ENCODE peak calls at places on chromosomes 6 and 20, in five cellular contexts. One of them, this sample, is unnamed.

GRCh38 chr20:4012631-4013030 is 2.7 kb downstream of the RNF24 start:
- DNase-seq in CD4-positive, alpha-beta memory T cell: no peak
- DNase-seq in AG04450: peak; percentile 81
- DNase-seq in neural progenitor cell: no peak
- DNase-seq in Panc1: no peak
- DNase-seq in this sample: no peak

GRCh38 chr6:10837009-10837691 is 1.2 kb downstream of the MAK start:
- DNase-seq in AG04450: no peak
- DNase-seq in CD4-positive, alpha-beta memory T cell: no peak
- DNase-seq in Panc1: no peak
- DNase-seq in neural progenitor cell: peak; percentile 86
- DNase-seq in this sample: peak; percentile 1

GRCh38 chr6:27542485-27542884 is 69.6 kb upstream of the ZNF184 start:
- DNase-seq in Panc1: no peak
- DNase-seq in AG04450: no peak
- DNase-seq in neural progenitor cell: no peak
- DNase-seq in CD4-positive, alpha-beta memory T cell: no peak
- DNase-seq in this sample: no peak

GRCh38 chr20:39259010-39259803 is 297.1 kb downstream of the DHX35 start:
- DNase-seq in neural progenitor cell: no peak
- DNase-seq in Panc1: no peak
- DNase-seq in AG04450: no peak
- DNase-seq in CD4-positive, alpha-beta memory T cell: no peak
- DNase-seq in this sample: no peak

GRCh38 chr6:14454467-14454763 is 336.8 kb downstream of the CD83 start:
- DNase-seq in AG04450: no peak
- DNase-seq in CD4-positive, alpha-beta memory T cell: peak; percentile 26
- DNase-seq in Panc1: no peak
- DNase-seq in neural progenitor cell: no peak
- DNase-seq in this sample: no peak

GRCh38 chr20:60695223-60695622 is 556.8 kb upstream of the CDH4 start:
- DNase-seq in neural progenitor cell: no peak
- DNase-seq in AG04450: peak; percentile 71
- DNase-seq in CD4-positive, alpha-beta memory T cell: no peak
- DNase-seq in Panc1: no peak
- DNase-seq in this sample: peak; percentile 43

GRCh38 chr6:151675746-151676459 is 131.6 kb upstream of the ESR1 start:
- DNase-seq in AG04450: no peak
- DNase-seq in CD4-positive, alpha-beta memory T cell: peak; percentile 50
- DNase-seq in neural progenitor cell: peak; percentile 68
- DNase-seq in Panc1: no peak
- DNase-seq in this sample: no peak

GRCh38 chr20:11891081-11891826 is 26.4 kb upstream of the BTBD3 start:
- DNase-seq in CD4-positive, alpha-beta memory T cell: no peak
- DNase-seq in Panc1: no peak
- DNase-seq in AG04450: no peak
- DNase-seq in neural progenitor cell: peak; percentile 84
- DNase-seq in this sample: peak; percentile 21

GRCh38 chr6:6003334-6004146 is 3.2 kb downstream of the NRN1 start:
- DNase-seq in CD4-positive, alpha-beta memory T cell: peak; percentile 51
- DNase-seq in neural progenitor cell: peak; percentile 85
- DNase-seq in Panc1: no peak
- DNase-seq in AG04450: no peak
- DNase-seq in this sample: peak; percentile 22

GRCh38 chr20:62699741-62700140 is 8.9 kb upstream of the NTSR1 start:
- DNase-seq in neural progenitor cell: no peak
- DNase-seq in CD4-positive, alpha-beta memory T cell: no peak
- DNase-seq in AG04450: no peak
- DNase-seq in Panc1: no peak
- DNase-seq in this sample: no peak

GRCh38 chr20:24111858-24112257 is 123.3 kb upstream of the GGTLC1 start:
- DNase-seq in neural progenitor cell: no peak
- DNase-seq in Panc1: no peak
- DNase-seq in CD4-positive, alpha-beta memory T cell: no peak
- DNase-seq in AG04450: no peak
- DNase-seq in this sample: no peak

GRCh38 chr20:24106801-24107158 is 118.2 kb upstream of the GGTLC1 start:
- DNase-seq in AG04450: no peak
- DNase-seq in Panc1: no peak
- DNase-seq in CD4-positive, alpha-beta memory T cell: no peak
- DNase-seq in neural progenitor cell: no peak
- DNase-seq in this sample: no peak

GRCh38 chr20:24106155-24106800 is 117.7 kb upstream of the GGTLC1 start:
- DNase-seq in AG04450: no peak
- DNase-seq in CD4-positive, alpha-beta memory T cell: no peak
- DNase-seq in neural progenitor cell: no peak
- DNase-seq in Panc1: no peak
- DNase-seq in this sample: no peak

GRCh38 chr20:24109537-24109936 is 121.0 kb upstream of the GGTLC1 start:
- DNase-seq in AG04450: no peak
- DNase-seq in Panc1: no peak
- DNase-seq in neural progenitor cell: no peak
- DNase-seq in CD4-positive, alpha-beta memory T cell: no peak
- DNase-seq in this sample: no peak

GRCh38 chr20:24109008-24109407 is 120.4 kb upstream of the GGTLC1 start:
- DNase-seq in AG04450: no peak
- DNase-seq in CD4-positive, alpha-beta memory T cell: peak; percentile 53
- DNase-seq in neural progenitor cell: no peak
- DNase-seq in Panc1: no peak
- DNase-seq in this sample: no peak
- H3K4me3 ChIP-seq in AG04450: no peak overlapping the region
- H3K4me3 ChIP-seq in CD4-positive, alpha-beta memory T cell: no peak overlapping the region
- H3K4me3 ChIP-seq in neural progenitor cell: no peak overlapping the region
- H3K4me3 ChIP-seq in Panc1: no peak overlapping the region
- H3K4me3 ChIP-seq in this sample: no peak overlapping the region

GRCh38 chr6:108166664-108167448 is 1.0 kb downstream of the NR2E1 start:
- DNase-seq in Panc1: no peak
- DNase-seq in AG04450: no peak
- DNase-seq in neural progenitor cell: peak; percentile 62
- DNase-seq in CD4-positive, alpha-beta memory T cell: no peak
- DNase-seq in this sample: no peak
- H3K27me3 ChIP-seq in Panc1: peaks cover 39% of the 10 kb centered on the region
- H3K27me3 ChIP-seq in AG04450: peaks cover 96% of the 10 kb centered on the region
- H3K27me3 ChIP-seq in neural progenitor cell: peaks cover 100% of the 10 kb centered on the region
- H3K27me3 ChIP-seq in CD4-positive, alpha-beta memory T cell: peaks cover 76% of the 10 kb centered on the region
- H3K27me3 ChIP-seq in this sample: peaks cover 99% of the 10 kb centered on the region

DNA sequence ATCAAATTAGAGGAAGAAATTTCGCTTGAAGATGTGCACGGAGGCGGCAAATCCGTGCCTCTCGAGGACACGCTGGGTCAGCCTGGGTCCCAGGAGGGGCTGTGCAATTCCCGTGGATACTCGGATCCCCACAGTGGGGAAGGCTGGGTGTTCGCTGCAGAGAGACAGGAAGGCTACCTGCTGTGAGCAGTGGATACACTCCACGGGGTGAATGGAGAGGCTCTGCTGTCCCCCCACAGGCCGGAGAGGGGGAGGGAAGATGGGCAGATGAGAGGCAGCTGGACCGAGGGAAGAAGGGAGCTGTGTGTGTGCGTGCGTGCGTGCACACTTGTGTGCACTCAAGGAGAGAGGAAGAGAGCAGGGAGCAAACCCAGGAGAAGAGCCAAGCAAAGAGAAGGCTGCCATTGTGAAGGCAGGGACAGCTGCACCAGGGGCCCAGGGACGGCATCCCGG is 57.3 kb downstream of the SULF2 start:
- DNase-seq in AG04450: no peak
- DNase-seq in CD4-positive, alpha-beta memory T cell: no peak
- DNase-seq in neural progenitor cell: no peak
- DNase-seq in Panc1: no peak
- DNase-seq in this sample: no peak
- H3K27ac ChIP-seq in AG04450: no peak overlapping the region
- H3K27ac ChIP-seq in CD4-positive, alpha-beta memory T cell: peak overlapping the region; percentile 51
- H3K27ac ChIP-seq in neural progenitor cell: no peak overlapping the region
- H3K27ac ChIP-seq in Panc1: no peak overlapping the region
- H3K27ac ChIP-seq in this sample: no peak overlapping the region

GRCh38 chr6:110328231-110328630 is 29.9 kb downstream of the METTL24 start:
- DNase-seq in CD4-positive, alpha-beta memory T cell: no peak
- DNase-seq in neural progenitor cell: no peak
- DNase-seq in Panc1: no peak
- DNase-seq in AG04450: no peak
- DNase-seq in this sample: peak; percentile 61

GRCh38 chr6:110329729-110330436 is 28.3 kb downstream of the METTL24 start:
- DNase-seq in CD4-positive, alpha-beta memory T cell: no peak
- DNase-seq in neural progenitor cell: no peak
- DNase-seq in Panc1: no peak
- DNase-seq in AG04450: no peak
- DNase-seq in this sample: peak; percentile 27

GRCh38 chr6:110331816-110332215 is 26.3 kb downstream of the METTL24 start:
- DNase-seq in Panc1: no peak
- DNase-seq in AG04450: no peak
- DNase-seq in neural progenitor cell: no peak
- DNase-seq in CD4-positive, alpha-beta memory T cell: no peak
- DNase-seq in this sample: no peak

GRCh38 chr6:110331383-110331782 is 26.8 kb downstream of the METTL24 start:
- DNase-seq in CD4-positive, alpha-beta memory T cell: no peak
- DNase-seq in neural progenitor cell: no peak
- DNase-seq in Panc1: no peak
- DNase-seq in AG04450: no peak
- DNase-seq in this sample: no peak

GRCh38 chr6:110329348-110329728 is 28.8 kb downstream of the METTL24 start:
- DNase-seq in Panc1: no peak
- DNase-seq in AG04450: no peak
- DNase-seq in CD4-positive, alpha-beta memory T cell: no peak
- DNase-seq in neural progenitor cell: no peak
- DNase-seq in this sample: no peak
- H3K4me3 ChIP-seq in Panc1: peak overlapping the region; percentile 11
- H3K4me3 ChIP-seq in AG04450: peak overlapping the region; percentile 34
- H3K4me3 ChIP-seq in CD4-positive, alpha-beta memory T cell: no peak overlapping the region
- H3K4me3 ChIP-seq in neural progenitor cell: no peak overlapping the region
- H3K4me3 ChIP-seq in this sample: peak overlapping the region; percentile 27

DNA sequence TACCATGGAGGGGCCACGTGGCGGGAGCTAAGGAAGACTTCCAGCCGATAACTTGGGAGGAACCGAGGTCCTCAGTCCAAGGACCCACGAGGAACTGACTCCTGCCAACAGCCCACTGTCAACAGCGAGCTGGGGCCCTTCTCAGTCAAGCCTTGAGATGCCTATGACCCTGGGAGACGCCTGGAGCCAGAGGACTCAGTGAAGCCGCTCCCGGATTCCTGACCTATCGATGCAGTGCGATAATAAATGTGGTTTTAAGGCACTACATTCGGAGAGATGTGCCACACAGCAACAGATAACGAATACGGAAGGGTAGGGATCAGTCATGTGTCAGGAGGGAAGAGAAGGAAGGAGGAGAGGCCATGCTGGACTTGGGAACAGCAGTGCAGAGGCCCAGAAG is 208.5 kb downstream of the NFATC2 start:
- DNase-seq in CD4-positive, alpha-beta memory T cell: no peak
- DNase-seq in neural progenitor cell: no peak
- DNase-seq in Panc1: no peak
- DNase-seq in AG04450: no peak
- DNase-seq in this sample: no peak
- H3K27me3 ChIP-seq in CD4-positive, alpha-beta memory T cell: no peaks in the 10 kb centered on the region
- H3K27me3 ChIP-seq in neural progenitor cell: no peaks in the 10 kb centered on the region
- H3K27me3 ChIP-seq in Panc1: no peaks in the 10 kb centered on the region
- H3K27me3 ChIP-seq in AG04450: no peaks in the 10 kb centered on the region
- H3K27me3 ChIP-seq in this sample: no peaks in the 10 kb centered on the region

DNA sequence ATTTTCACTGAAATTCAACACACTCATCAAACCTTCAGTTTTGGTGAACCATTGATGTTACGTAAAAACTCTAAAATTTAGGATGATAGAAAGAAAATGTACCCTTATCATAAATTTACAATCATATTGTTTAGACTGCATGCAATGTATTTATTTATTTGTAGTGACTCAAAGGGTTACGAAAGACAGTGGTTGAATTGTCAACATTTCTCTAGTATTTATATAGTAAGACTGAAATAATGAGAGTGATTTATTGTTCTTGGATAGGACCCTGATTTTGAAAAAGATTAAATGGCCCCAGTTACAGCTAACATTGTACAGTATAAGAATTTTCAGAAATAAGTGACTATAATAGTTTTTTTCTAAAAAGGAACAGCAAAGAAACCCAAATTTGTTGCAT is 591.5 kb downstream of the RFPL4B start:
- DNase-seq in Panc1: no peak
- DNase-seq in CD4-positive, alpha-beta memory T cell: no peak
- DNase-seq in neural progenitor cell: no peak
- DNase-seq in AG04450: no peak
- DNase-seq in this sample: no peak
- H3K27ac ChIP-seq in Panc1: no peak overlapping the region
- H3K27ac ChIP-seq in CD4-positive, alpha-beta memory T cell: no peak overlapping the region
- H3K27ac ChIP-seq in neural progenitor cell: no peak overlapping the region
- H3K27ac ChIP-seq in AG04450: no peak overlapping the region
- H3K27ac ChIP-seq in this sample: no peak overlapping the region

GRCh38 chr6:35426074-35426473 is 26.1 kb upstream of the FANCE start:
- DNase-seq in neural progenitor cell: no peak
- DNase-seq in Panc1: no peak
- DNase-seq in AG04450: no peak
- DNase-seq in CD4-positive, alpha-beta memory T cell: no peak
- DNase-seq in this sample: no peak
- H3K4me3 ChIP-seq in neural progenitor cell: no peak overlapping the region
- H3K4me3 ChIP-seq in Panc1: no peak overlapping the region
- H3K4me3 ChIP-seq in AG04450: no peak overlapping the region
- H3K4me3 ChIP-seq in CD4-positive, alpha-beta memory T cell: no peak overlapping the region
- H3K4me3 ChIP-seq in this sample: no peak overlapping the region

DNA sequence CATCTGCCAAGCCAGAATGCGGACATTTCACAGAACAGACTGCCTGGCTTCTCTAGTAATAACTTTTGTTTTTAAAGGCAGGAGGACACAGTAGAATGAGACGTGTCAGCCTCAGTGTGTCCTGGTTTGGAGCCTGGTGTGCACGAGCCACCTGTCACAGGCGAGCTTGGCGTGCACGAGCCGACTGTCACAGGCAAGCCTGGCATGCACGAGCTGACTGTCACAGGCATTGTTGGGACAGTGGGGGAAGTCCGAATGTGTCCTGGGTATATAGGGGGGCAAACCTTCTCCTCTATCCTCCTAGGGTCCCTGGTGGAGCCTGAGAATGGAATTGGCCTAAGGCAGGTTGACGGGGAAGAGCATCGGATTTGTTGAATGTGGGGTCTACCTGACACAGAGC is 7.5 kb downstream of the KIF25 start:
- DNase-seq in neural progenitor cell: no peak
- DNase-seq in CD4-positive, alpha-beta memory T cell: no peak
- DNase-seq in Panc1: no peak
- DNase-seq in AG04450: no peak
- DNase-seq in this sample: no peak
- H3K27me3 ChIP-seq in neural progenitor cell: no peaks in the 10 kb centered on the region
- H3K27me3 ChIP-seq in CD4-positive, alpha-beta memory T cell: no peaks in the 10 kb centered on the region
- H3K27me3 ChIP-seq in Panc1: no peaks in the 10 kb centered on the region
- H3K27me3 ChIP-seq in AG04450: peaks cover 17% of the 10 kb centered on the region
- H3K27me3 ChIP-seq in this sample: no peaks in the 10 kb centered on the region

GRCh38 chr6:31204751-31205145 is 34.3 kb upstream of the POU5F1 start:
- DNase-seq in AG04450: no peak
- DNase-seq in neural progenitor cell: no peak
- DNase-seq in Panc1: no peak
- DNase-seq in CD4-positive, alpha-beta memory T cell: no peak
- DNase-seq in this sample: no peak
- H3K27ac ChIP-seq in AG04450: no peak overlapping the region
- H3K27ac ChIP-seq in neural progenitor cell: no peak overlapping the region
- H3K27ac ChIP-seq in Panc1: peak overlapping the region; percentile 76
- H3K27ac ChIP-seq in CD4-positive, alpha-beta memory T cell: peak overlapping the region; percentile 76
- H3K27ac ChIP-seq in this sample: no peak overlapping the region